ENCODE peak calls at places on chromosome X, in nine cellular contexts. O, T, J, D, U, L, X, M and P are unnamed samples.

GRCh38 chrX:47232197-47232802 is 509 bp upstream of the USP11 start:
- DNase-seq in T (no peak), L (no peak), U (no peak), X (no peak), D (no peak), J (no peak), O (no peak), M (no peak), P (no peak)

GRCh38 chrX:55841962-55842752 is 124.6 kb downstream of the RRAGB start:
- DNase-seq in J (no peak), U (no peak), X (no peak), O (no peak), M (no peak), T (no peak), L (no peak), D (no peak), P (no peak)

GRCh38 chrX:19683358-19683757 is 168.1 kb upstream of the MAP3K15 start:
- DNase-seq in U (no peak), O (no peak), L (no peak), T (no peak), J (no peak), X (no peak), M (no peak), D (no peak), P (no peak)

GRCh38 chrX:45428816-45429215 is 228.1 kb upstream of the DIPK2B start:
- DNase-seq in M (no peak), L (no peak), J (no peak), U (no peak), X (no peak), T (no peak), D (no peak), O (no peak), P (no peak)

GRCh38 chrX:125507119-125507518 is 187.4 kb downstream of the TEX13C start:
- DNase-seq in O (no peak), M (peak), U (peak), L (no peak), T (no peak), J (no peak), D (no peak), X (no peak), P (no peak)

GRCh38 chrX:134369576-134369975 is 90.4 kb upstream of the HPRT1 start:
- DNase-seq in M (no peak), T (no peak), J (no peak), U (no peak), L (no peak), O (no peak), X (no peak), D (no peak), P (no peak)

GRCh38 chrX:156002517-156002916 is 5.0 kb downstream of the IL9R start:
- DNase-seq in J (no peak), T (no peak), L (peak), U (peak), M (no peak), D (no peak), X (no peak), O (no peak), P (no peak)

GRCh38 chrX:13647709-13648212 is 5.2 kb upstream of the TCEANC start:
- DNase-seq in T (peak), L (peak), J (peak), D (no peak), M (peak), O (peak), X (peak), U (peak), P (no peak)

GRCh38 chrX:82237328-82237727 is 1035.4 kb downstream of the SH3BGRL start:
- DNase-seq in M (no peak), L (no peak), X (no peak), O (no peak), D (no peak), U (no peak), J (no peak), T (no peak), P (no peak)

GRCh38 chrX:69524765-69525164 is 20.6 kb downstream of the NALF2 start:
- DNase-seq in J (no peak), U (no peak), X (no peak), O (no peak), D (no peak), M (no peak), T (no peak), L (no peak), P (no peak)

GRCh38 chrX:64151911-64152310 is 53.6 kb downstream of the AMER1 start:
- DNase-seq in L (no peak), T (no peak), J (no peak), X (no peak), M (no peak), D (no peak), U (no peak), O (no peak), P (no peak)

GRCh38 chrX:45769919-45770582 is 569.4 kb upstream of the DIPK2B start:
- DNase-seq in D (peak), M (peak), T (no peak), O (peak), X (peak), J (no peak), L (peak), U (peak), P (peak)

GRCh38 chrX:15675490-15675921 is 10.9 kb upstream of the CLTRN start:
- DNase-seq in J (peak), M (peak), D (peak), U (no peak), T (peak), O (peak), X (peak), L (peak), P (peak)

GRCh38 chrX:102745513-102746133 is 25.1 kb downstream of the GPRASP3 start:
- DNase-seq in X (peak), J (no peak), T (no peak), M (no peak), D (no peak), L (no peak), U (no peak), O (no peak), P (no peak)

GRCh38 chrX:111013778-111014455 is 82.1 kb upstream of the PAK3 start:
- DNase-seq in T (no peak), X (no peak), M (no peak), O (no peak), D (no peak), U (no peak), J (no peak), L (no peak), P (no peak)

GRCh38 chrX:149060921-149061320 is 444.2 kb downstream of the IDS start:
- DNase-seq in M (peak), L (no peak), T (no peak), J (no peak), X (no peak), U (peak), D (no peak), O (no peak), P (no peak)

GRCh38 chrX:48909703-48910102 is 1.7 kb downstream of the SLC35A2 start:
- DNase-seq in M (no peak), U (no peak), L (no peak), J (no peak), T (no peak), O (no peak), D (no peak), X (no peak), P (no peak)

GRCh38 chrX:40104649-40105015 is 6.9 kb upstream of the BCOR start:
- DNase-seq in X (no peak), T (no peak), U (no peak), D (peak), O (no peak), M (no peak), J (no peak), L (peak), P (no peak)

GRCh38 chrX:12441376-12442128 is 303.3 kb downstream of the FRMPD4 start:
- DNase-seq in J (no peak), D (no peak), O (no peak), L (no peak), X (no peak), U (peak), T (no peak), M (peak), P (no peak)

GRCh38 chrX:115579786-115580294 is 18.9 kb downstream of the PLS3 start:
- DNase-seq in U (no peak), M (no peak), X (no peak), D (no peak), J (no peak), O (no peak), L (no peak), T (no peak), P (no peak)

GRCh38 chrX:19560611-19561010 is 45.3 kb upstream of the MAP3K15 start:
- DNase-seq in D (no peak), M (no peak), U (no peak), T (no peak), O (no peak), L (no peak), X (no peak), J (no peak), P (no peak)

GRCh38 chrX:13489451-13489850 is 80.0 kb upstream of the EGFL6 start:
- DNase-seq in D (no peak), M (peak), O (no peak), U (peak), T (no peak), J (no peak), L (peak), X (no peak), P (no peak)